ENCODE peak calls at places on chromosome 19, in four cellular contexts. I is fibroblast of lung, D is neural progenitor cell, X is MM.1S. G is an unnamed sample.
A peak's percentile ranks its signal among the peaks of the same experiment; 100 is the strongest.

GRCh38 chr19:54418030-54418929 is 3.0 kb downstream of the TTYH1 start:
- DNase-seq in D (peak; percentile 45), I (no peak), X (no peak), G (peak; percentile 56)

GRCh38 chr19:58511353-58512208 is at the start of gene SLC27A5:
- DNase-seq in I (no peak), D (no peak), X (no peak), G (peak; percentile 76)

GRCh38 chr19:20315543-20315942 is 148.5 kb downstream of the ZNF486 start:
- DNase-seq in X (no peak), I (no peak), D (no peak), G (no peak)

GRCh38 chr19:48950830-48951519 is 3.7 kb upstream of the BAX start:
- DNase-seq in I (no peak), D (no peak), X (no peak), G (no peak)

GRCh38 chr19:7983286-7983950 is 22.0 kb downstream of the ELAVL1 start:
- DNase-seq in X (no peak), D (no peak), I (no peak), G (peak; percentile 60)

GRCh38 chr19:13764101-13764807 is at the start of gene MRI1:
- DNase-seq in X (peak; percentile 66), D (peak; percentile 65), I (peak; percentile 72), G (peak; percentile 93)

GRCh38 chr19:27777726-27778125 is 1435.2 kb downstream of the UQCRFS1 start:
- DNase-seq in D (no peak), X (no peak), I (no peak), G (no peak)

GRCh38 chr19:35395762-35396199 is 24.9 kb downstream of the GPR42 start:
- DNase-seq in X (no peak), D (peak; percentile 6), I (no peak), G (peak; percentile 74)

GRCh38 chr19:47778954-47779351 is 450 bp downstream of the SELENOW start:
- DNase-seq in X (no peak), D (peak; percentile 33), I (no peak), G (no peak)
- H3K9ac ChIP-seq in X (peak overlapping the region; percentile 93), D (peak overlapping the region; percentile 93), I (peak overlapping the region; percentile 97), G (peak overlapping the region; percentile 89)

DNA sequence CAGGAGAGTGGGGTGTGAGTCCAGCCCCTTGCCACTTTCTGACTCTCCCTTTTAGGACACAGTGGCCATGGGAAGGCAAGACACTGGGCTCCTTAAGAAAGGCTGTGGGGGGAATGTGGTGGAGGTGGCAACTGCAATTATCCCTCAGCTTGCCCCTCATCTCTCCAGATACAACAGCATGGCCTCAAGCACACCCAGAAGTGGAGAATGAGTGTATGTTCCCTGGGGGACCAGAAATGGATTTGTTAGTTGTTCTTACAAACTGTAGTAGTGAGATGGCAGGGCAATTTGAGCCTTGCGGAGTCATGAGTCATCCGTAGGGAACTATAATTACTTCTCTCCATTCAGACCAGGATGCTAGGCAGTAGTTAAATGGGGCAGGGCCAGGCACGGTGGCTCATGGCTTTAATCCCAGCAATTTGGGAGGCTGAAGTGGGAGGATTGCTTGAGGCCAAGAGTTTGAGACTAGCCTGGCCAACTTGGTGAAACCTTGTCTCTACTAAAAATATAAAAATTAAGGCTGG is 25.6 kb upstream of the CXCL17 start:
- DNase-seq in I (peak; percentile 57), D (no peak), X (no peak), G (no peak)
- H3K27ac ChIP-seq in I (no peak overlapping the region), D (no peak overlapping the region), X (no peak overlapping the region), G (no peak overlapping the region)

DNA sequence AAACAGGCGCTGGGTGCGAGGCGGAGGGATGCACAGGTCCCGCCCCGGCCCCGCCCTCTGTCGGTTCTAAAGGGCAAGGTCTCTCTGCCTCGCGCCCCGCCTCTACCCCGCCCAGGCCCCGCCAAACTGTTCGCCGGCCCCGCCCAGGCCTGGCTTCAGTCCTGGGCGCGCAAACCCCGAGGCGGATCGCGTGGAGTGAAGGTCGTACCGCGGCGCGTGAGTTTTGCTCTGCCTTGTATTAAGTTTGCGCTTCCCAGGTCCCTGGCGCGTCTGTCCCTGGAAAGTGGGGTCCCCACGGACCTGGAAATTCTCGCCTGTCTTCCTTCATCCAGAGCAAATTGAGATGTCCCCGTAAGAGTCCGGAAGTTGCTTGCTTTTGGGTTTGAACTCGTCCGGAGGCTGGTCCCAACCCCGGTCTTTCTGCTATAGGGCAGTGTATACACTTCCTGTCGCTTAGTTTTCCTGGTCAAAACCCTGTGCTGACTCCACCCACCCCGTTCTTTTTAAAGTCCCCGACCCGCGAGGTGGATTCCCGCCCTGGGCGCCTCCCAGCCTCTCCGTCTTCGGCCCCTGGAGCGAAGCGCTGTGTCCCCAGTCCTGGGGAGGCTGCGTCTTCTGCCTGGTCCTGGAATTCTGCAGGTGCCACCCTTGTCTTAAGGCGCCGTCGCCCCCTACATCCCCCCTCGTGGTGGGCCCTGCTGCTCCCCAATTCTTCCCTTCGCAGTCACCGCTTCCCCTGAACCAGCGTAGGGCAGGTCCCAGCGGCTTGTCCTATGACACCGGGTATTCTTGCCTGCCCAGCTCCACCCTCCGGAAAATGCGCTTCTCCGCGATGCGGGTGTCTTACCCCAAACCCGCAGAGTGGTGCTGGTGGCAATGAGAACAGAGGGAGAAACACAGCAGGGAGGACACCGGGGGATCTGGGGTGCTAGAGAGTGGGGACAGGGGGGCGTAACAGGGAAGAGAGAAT is 8.6 kb downstream of the ZNF808 start:
- DNase-seq in D (peak; percentile 96), X (no peak), I (peak; percentile 71), G (peak; percentile 94)
- TF ChIP-seq CTCF in D (peak; percentile 28), X (no peak), I (no peak), G (no peak)

GRCh38 chr19:1068111-1069001 is 1.4 kb downstream of the ARHGAP45 start:
- DNase-seq in D (no peak), I (no peak), X (peak; percentile 64), G (peak; percentile 89)
- H3K9ac ChIP-seq in D (no peak overlapping the region), I (no peak overlapping the region), X (peak overlapping the region; percentile 83), G (no peak overlapping the region)

GRCh38 chr19:4157164-4157563 is 3.7 kb downstream of the CREB3L3 start:
- DNase-seq in X (no peak), I (no peak), D (no peak), G (no peak)

GRCh38 chr19:4152241-4152998 is 1.0 kb upstream of the CREB3L3 start:
- DNase-seq in X (no peak), I (no peak), D (no peak), G (no peak)

GRCh38 chr19:4154571-4155312 is 1.3 kb downstream of the CREB3L3 start:
- DNase-seq in X (no peak), I (no peak), D (no peak), G (no peak)

GRCh38 chr19:4149518-4150288 is 3.7 kb upstream of the CREB3L3 start:
- DNase-seq in D (no peak), I (no peak), X (no peak), G (no peak)

GRCh38 chr19:4151623-4152022 is 1.8 kb upstream of the CREB3L3 start:
- DNase-seq in D (no peak), X (no peak), I (no peak), G (no peak)
- H3K27ac ChIP-seq in D (no peak overlapping the region), X (no peak overlapping the region), I (no peak overlapping the region), G (no peak overlapping the region)

GRCh38 chr19:32318884-32319520 is 26.4 kb upstream of the ZNF507 start:
- DNase-seq in X (no peak), D (peak; percentile 76), I (no peak), G (no peak)
- TF ChIP-seq CTCF in X (peak; percentile 24), D (peak; percentile 44), I (peak; percentile 33), G (peak; percentile 17)

G was measured in kidney.